ENCODE peak calls at places on chromosomes 12 and 14, in six cellular contexts. Q is endothelial cell of umbilical vein, O is spleen, Z is A549, E is gastrocnemius medialis, B is testis. F is an unnamed sample.

GRCh38 chr14:84064756-84065155 is 1465.2 kb upstream of the FLRT2 start:
- DNase-seq in O (no peak), Q (no peak), B (no peak), E (no peak), Z (no peak), F (no peak)

GRCh38 chr12:40692617-40693502 is 621 bp downstream of the CNTN1 start:
- DNase-seq in B (peak), Q (no peak), Z (peak), O (peak), E (peak), F (no peak)

GRCh38 chr12:109492371-109492770 is 14.9 kb downstream of the UBE3B start:
- DNase-seq in B (no peak), O (no peak), Z (no peak), Q (no peak), E (no peak), F (no peak)

GRCh38 chr12:109771746-109772621 is 58.4 kb downstream of the FAM222A start:
- DNase-seq in E (no peak), O (no peak), B (no peak), Q (no peak), Z (no peak), F (no peak)

GRCh38 chr14:27327095-27327494 is 729.3 kb upstream of the NOVA1 start:
- DNase-seq in Z (no peak), B (no peak), Q (no peak), O (no peak), E (no peak), F (no peak)

GRCh38 chr14:106209745-106210144 is 683.4 kb downstream of the TMEM121 start:
- DNase-seq in O (no peak), B (no peak), E (no peak), Z (no peak), Q (no peak), F (no peak)

GRCh38 chr14:31950760-31951637 is 126.1 kb upstream of the ARHGAP5 start:
- DNase-seq in E (no peak), Z (peak), O (peak), Q (no peak), B (peak), F (peak)

GRCh38 chr12:29844667-29845066 is 60.9 kb upstream of the TMTC1 start:
- DNase-seq in E (no peak), O (no peak), Q (no peak), Z (no peak), B (no peak), F (no peak)

GRCh38 chr12:20657496-20657895 is 37.6 kb upstream of the SLCO1C1 start:
- DNase-seq in O (no peak), E (no peak), Z (no peak), B (no peak), Q (no peak), F (no peak)

GRCh38 chr12:66765204-66765603 is 86.3 kb upstream of the GRIP1 start:
- DNase-seq in B (no peak), Z (no peak), Q (no peak), E (no peak), O (no peak), F (no peak)

GRCh38 chr14:96811985-96812667 is 14.9 kb downstream of the VRK1 start:
- DNase-seq in Q (no peak), E (no peak), B (no peak), Z (no peak), O (no peak), F (no peak)

GRCh38 chr14:104120281-104120741 is 18.1 kb upstream of the KIF26A start:
- DNase-seq in O (no peak), Q (no peak), E (no peak), B (no peak), Z (no peak), F (peak)

GRCh38 chr14:70425349-70425748 is 8.5 kb upstream of the SYNJ2BP start:
- DNase-seq in Z (no peak), O (no peak), B (peak), Q (no peak), E (peak), F (no peak)

GRCh38 chr12:22529281-22530060 is 14.9 kb downstream of the C2CD5 start:
- DNase-seq in O (no peak), Z (peak), B (no peak), Q (peak), E (no peak), F (no peak)

GRCh38 chr14:24093901-24094838 is at the start of gene PCK2:
- DNase-seq in Q (peak), B (peak), Z (peak), E (peak), O (peak), F (peak)
- TF ChIP-seq POLR2A in Q (peak), B (no peak), Z (peak), E (peak), O (no peak), F (peak)

DNA sequence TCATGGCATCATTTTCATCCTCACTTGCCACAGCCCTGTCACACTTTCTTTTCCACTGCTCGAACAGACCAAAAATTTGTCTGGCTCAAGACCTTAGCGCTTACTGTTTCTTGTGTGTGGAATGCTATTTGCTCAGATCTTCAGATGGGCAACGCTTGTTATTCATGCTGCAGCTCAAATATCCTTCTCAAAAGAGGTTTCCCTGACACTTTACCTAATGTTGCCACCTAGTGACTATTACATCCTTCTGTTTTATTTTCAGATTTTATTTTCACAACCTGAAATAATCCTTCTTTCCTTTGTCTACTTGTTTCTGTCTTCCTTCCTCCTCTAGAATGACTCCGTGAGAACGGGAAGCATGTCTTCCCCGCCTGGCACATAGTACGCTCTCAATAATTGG is 5.6 kb downstream of the FBXO33 start:
- DNase-seq in O (no peak), E (no peak), B (no peak), Q (peak), Z (no peak), F (no peak)
- TF ChIP-seq CTCF in O (no peak), E (no peak), B (no peak), Q (peak), Z (peak), F (peak)

GRCh38 chr12:56333679-56334489 is at the start of gene PAN2:
- DNase-seq in O (peak), Q (peak), B (peak), Z (peak), E (peak), F (peak)
- TF ChIP-seq POLR2A in O (peak), Q (peak), B (no peak), Z (peak), E (peak), F (peak)

GRCh38 chr12:90170740-90171139 is 462.1 kb upstream of the ATP2B1 start:
- DNase-seq in E (no peak), Z (no peak), Q (no peak), O (no peak), B (no peak), F (no peak)
- TF ChIP-seq CTCF in E (no peak), Z (no peak), Q (no peak), O (no peak), B (no peak), F (no peak)

GRCh38 chr12:100020370-100020769 is 35.6 kb upstream of the ANKS1B start:
- DNase-seq in O (no peak), E (no peak), B (no peak), Q (no peak), Z (no peak), F (no peak)
- TF ChIP-seq POLR2A in O (no peak), E (no peak), B (no peak), Q (no peak), Z (no peak), F (no peak)

DNA sequence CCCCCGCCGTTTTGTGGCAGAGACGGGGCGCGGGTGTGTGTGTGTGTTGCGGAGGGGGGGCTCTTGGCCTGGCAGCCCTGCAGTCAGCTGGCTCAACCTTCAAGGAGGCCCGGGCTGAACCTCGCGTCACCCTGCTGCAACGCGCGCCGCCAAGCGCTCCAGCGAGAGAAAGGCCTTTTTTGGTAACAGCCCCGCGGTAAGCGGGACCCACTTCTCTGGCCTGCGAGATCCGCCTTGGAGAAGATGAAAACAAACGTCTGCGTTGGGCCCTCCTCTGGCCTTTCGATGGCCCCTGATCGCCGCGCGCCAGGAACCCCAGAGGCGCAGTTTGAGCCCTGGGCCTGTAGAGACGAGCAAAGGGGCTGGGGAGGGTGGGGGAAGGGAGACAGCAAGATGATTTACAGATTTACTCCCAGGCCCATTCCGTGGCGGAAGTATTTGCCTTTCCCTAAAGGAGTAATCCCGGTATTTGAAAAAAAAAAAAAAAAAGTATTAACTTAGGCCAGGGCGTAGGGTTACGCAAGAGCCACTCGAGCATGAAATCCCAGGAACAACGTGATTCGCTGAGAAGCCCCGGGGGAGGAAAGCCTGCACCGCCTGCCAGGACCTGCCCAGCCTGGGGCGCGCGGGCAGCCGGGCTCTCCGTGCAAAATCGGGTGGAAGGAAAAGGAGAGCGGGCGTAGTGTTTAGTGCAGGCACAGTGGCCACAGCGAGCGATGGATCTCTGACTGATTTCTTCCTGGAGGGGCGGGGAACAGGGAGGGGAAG is 4.5 kb upstream of the IRF2BPL start:
- DNase-seq in Q (peak), E (peak), B (peak), Z (peak), O (peak), F (peak)
- TF ChIP-seq CTCF in Q (peak), E (no peak), B (no peak), Z (peak), O (no peak), F (no peak)

DNA sequence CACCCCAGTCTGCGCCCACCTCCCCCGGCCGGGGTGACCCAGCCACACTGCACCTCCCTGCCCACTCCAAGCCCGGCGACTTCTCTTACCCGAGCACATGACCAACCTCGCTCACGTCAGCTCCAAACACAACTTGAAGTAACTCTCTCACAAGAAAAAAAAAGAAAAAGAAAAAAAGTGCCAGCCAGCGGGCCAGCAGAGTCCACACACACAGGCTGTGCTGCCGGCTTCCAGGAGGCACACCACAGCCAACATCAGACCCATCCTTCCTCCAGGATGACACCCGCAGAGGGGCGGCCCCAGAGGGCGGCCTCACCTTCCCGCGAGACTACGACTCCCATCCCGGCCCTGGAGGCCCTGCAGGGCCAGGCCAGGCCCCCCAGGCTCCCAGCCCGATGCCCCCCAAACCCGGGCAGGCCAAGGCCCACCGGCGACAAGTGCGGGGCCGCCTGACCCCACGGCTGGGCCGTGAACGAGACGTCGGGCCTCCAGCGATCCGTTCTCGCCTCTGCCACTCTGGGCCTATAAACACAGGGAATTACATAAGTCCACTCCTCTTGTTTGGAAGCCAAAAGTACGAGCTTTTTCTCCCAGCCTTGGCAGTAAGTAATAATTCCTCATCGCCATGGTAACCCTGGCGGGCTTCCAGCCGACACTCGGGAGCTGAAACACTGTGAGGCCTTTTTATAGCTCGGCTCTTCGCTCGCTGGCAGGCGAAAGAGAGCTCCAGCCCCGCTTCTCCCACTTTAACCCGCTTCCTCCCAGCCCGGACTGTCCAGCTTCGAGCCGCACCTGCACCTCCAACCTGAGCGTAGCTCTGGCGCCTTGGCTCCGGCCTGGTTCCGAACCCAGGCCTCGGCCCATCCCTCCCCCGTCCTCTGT is 49.1 kb downstream of the NCOR2 start:
- DNase-seq in O (no peak), E (peak), B (peak), Q (peak), Z (peak), F (peak)
- TF ChIP-seq POLR2A in O (no peak), E (peak), B (no peak), Q (no peak), Z (no peak), F (no peak)

F was measured in heart left ventricle.